ENCODE peak calls at places on chromosomes 4 and X, in seven cellular contexts. One of them, this sample, is unnamed.

GRCh38 chr4:117983541-117984451 is 50.5 kb upstream of the NDST3 start:
- DNase-seq in ovary: no peak
- DNase-seq in substantia nigra: no peak
- DNase-seq in activated T-cell treated with anti-CD3 and anti-CD28 coated beads, Interleukin-2, amount 50 U/mL, for 72 hours: no peak
- DNase-seq in amniotic stem cell: no peak
- DNase-seq in activated CD4-positive, alpha-beta T cell treated with anti-CD3 and anti-CD28 coated beads for 24 hours: no peak
- DNase-seq in mesothelial cell of epicardium: no peak
- DNase-seq in this sample: peak

GRCh38 chr4:78414116-78414515 is 137.5 kb upstream of the ANXA3 start:
- DNase-seq in mesothelial cell of epicardium: no peak
- DNase-seq in activated T-cell treated with anti-CD3 and anti-CD28 coated beads, Interleukin-2, amount 50 U/mL, for 72 hours: no peak
- DNase-seq in substantia nigra: no peak
- DNase-seq in amniotic stem cell: no peak
- DNase-seq in ovary: no peak
- DNase-seq in activated CD4-positive, alpha-beta T cell treated with anti-CD3 and anti-CD28 coated beads for 24 hours: no peak
- DNase-seq in this sample: no peak

GRCh38 chr4:15427126-15427525 is 707 bp upstream of the C1QTNF7 start:
- DNase-seq in activated T-cell treated with anti-CD3 and anti-CD28 coated beads, Interleukin-2, amount 50 U/mL, for 72 hours: no peak
- DNase-seq in substantia nigra: no peak
- DNase-seq in ovary: no peak
- DNase-seq in mesothelial cell of epicardium: no peak
- DNase-seq in activated CD4-positive, alpha-beta T cell treated with anti-CD3 and anti-CD28 coated beads for 24 hours: no peak
- DNase-seq in amniotic stem cell: no peak
- DNase-seq in this sample: no peak

GRCh38 chr4:75845992-75846391 is 56.3 kb downstream of the PPEF2 start:
- DNase-seq in activated T-cell treated with anti-CD3 and anti-CD28 coated beads, Interleukin-2, amount 50 U/mL, for 72 hours: no peak
- DNase-seq in ovary: no peak
- DNase-seq in amniotic stem cell: no peak
- DNase-seq in substantia nigra: no peak
- DNase-seq in mesothelial cell of epicardium: no peak
- DNase-seq in activated CD4-positive, alpha-beta T cell treated with anti-CD3 and anti-CD28 coated beads for 24 hours: no peak
- DNase-seq in this sample: no peak

GRCh38 chr4:1104647-1105046 is 8.7 kb downstream of the RNF212 start:
- DNase-seq in amniotic stem cell: no peak
- DNase-seq in ovary: no peak
- DNase-seq in mesothelial cell of epicardium: no peak
- DNase-seq in substantia nigra: no peak
- DNase-seq in activated T-cell treated with anti-CD3 and anti-CD28 coated beads, Interleukin-2, amount 50 U/mL, for 72 hours: peak
- DNase-seq in activated CD4-positive, alpha-beta T cell treated with anti-CD3 and anti-CD28 coated beads for 24 hours: no peak
- DNase-seq in this sample: no peak

GRCh38 chr4:130068072-130068471 is 972.1 kb downstream of the C4orf33 start:
- DNase-seq in activated CD4-positive, alpha-beta T cell treated with anti-CD3 and anti-CD28 coated beads for 24 hours: no peak
- DNase-seq in mesothelial cell of epicardium: no peak
- DNase-seq in substantia nigra: no peak
- DNase-seq in amniotic stem cell: no peak
- DNase-seq in ovary: no peak
- DNase-seq in activated T-cell treated with anti-CD3 and anti-CD28 coated beads, Interleukin-2, amount 50 U/mL, for 72 hours: no peak
- DNase-seq in this sample: no peak

GRCh38 chrX:106939566-106939965 is 19.4 kb downstream of the CLDN2 start:
- DNase-seq in ovary: no peak
- DNase-seq in activated CD4-positive, alpha-beta T cell treated with anti-CD3 and anti-CD28 coated beads for 24 hours: no peak
- DNase-seq in mesothelial cell of epicardium: no peak
- DNase-seq in activated T-cell treated with anti-CD3 and anti-CD28 coated beads, Interleukin-2, amount 50 U/mL, for 72 hours: no peak
- DNase-seq in amniotic stem cell: no peak
- DNase-seq in substantia nigra: no peak
- DNase-seq in this sample: no peak

GRCh38 chr4:134567461-134567860 is 365.9 kb upstream of the PABPC4L start:
- DNase-seq in activated T-cell treated with anti-CD3 and anti-CD28 coated beads, Interleukin-2, amount 50 U/mL, for 72 hours: no peak
- DNase-seq in mesothelial cell of epicardium: no peak
- DNase-seq in amniotic stem cell: no peak
- DNase-seq in activated CD4-positive, alpha-beta T cell treated with anti-CD3 and anti-CD28 coated beads for 24 hours: no peak
- DNase-seq in substantia nigra: no peak
- DNase-seq in ovary: no peak
- DNase-seq in this sample: no peak

GRCh38 chr4:2887343-2887742 is 43.7 kb downstream of the ADD1 start:
- DNase-seq in activated T-cell treated with anti-CD3 and anti-CD28 coated beads, Interleukin-2, amount 50 U/mL, for 72 hours: no peak
- DNase-seq in ovary: no peak
- DNase-seq in activated CD4-positive, alpha-beta T cell treated with anti-CD3 and anti-CD28 coated beads for 24 hours: no peak
- DNase-seq in mesothelial cell of epicardium: no peak
- DNase-seq in amniotic stem cell: no peak
- DNase-seq in substantia nigra: no peak
- DNase-seq in this sample: no peak

GRCh38 chr4:13722649-13723048 is 95.1 kb upstream of the BOD1L1 start:
- DNase-seq in mesothelial cell of epicardium: no peak
- DNase-seq in ovary: no peak
- DNase-seq in activated CD4-positive, alpha-beta T cell treated with anti-CD3 and anti-CD28 coated beads for 24 hours: no peak
- DNase-seq in substantia nigra: no peak
- DNase-seq in amniotic stem cell: no peak
- DNase-seq in activated T-cell treated with anti-CD3 and anti-CD28 coated beads, Interleukin-2, amount 50 U/mL, for 72 hours: no peak
- DNase-seq in this sample: no peak

GRCh38 chr4:140255467-140255866 is 101.5 kb upstream of the MAML3 start:
- DNase-seq in mesothelial cell of epicardium: no peak
- DNase-seq in activated CD4-positive, alpha-beta T cell treated with anti-CD3 and anti-CD28 coated beads for 24 hours: no peak
- DNase-seq in activated T-cell treated with anti-CD3 and anti-CD28 coated beads, Interleukin-2, amount 50 U/mL, for 72 hours: no peak
- DNase-seq in substantia nigra: no peak
- DNase-seq in amniotic stem cell: peak
- DNase-seq in ovary: no peak
- DNase-seq in this sample: peak

GRCh38 chr4:153684182-153685073 is at the start of gene TLR2:
- DNase-seq in activated T-cell treated with anti-CD3 and anti-CD28 coated beads, Interleukin-2, amount 50 U/mL, for 72 hours: peak
- DNase-seq in activated CD4-positive, alpha-beta T cell treated with anti-CD3 and anti-CD28 coated beads for 24 hours: peak
- DNase-seq in mesothelial cell of epicardium: peak
- DNase-seq in substantia nigra: no peak
- DNase-seq in amniotic stem cell: no peak
- DNase-seq in ovary: peak
- DNase-seq in this sample: no peak

GRCh38 chrX:46279214-46279924 is 265.9 kb downstream of the ZNF674 start:
- DNase-seq in substantia nigra: no peak
- DNase-seq in amniotic stem cell: no peak
- DNase-seq in ovary: no peak
- DNase-seq in activated CD4-positive, alpha-beta T cell treated with anti-CD3 and anti-CD28 coated beads for 24 hours: no peak
- DNase-seq in activated T-cell treated with anti-CD3 and anti-CD28 coated beads, Interleukin-2, amount 50 U/mL, for 72 hours: no peak
- DNase-seq in mesothelial cell of epicardium: no peak
- DNase-seq in this sample: no peak

GRCh38 chrX:40147399-40148188 is 49.8 kb upstream of the BCOR start:
- DNase-seq in amniotic stem cell: no peak
- DNase-seq in mesothelial cell of epicardium: no peak
- DNase-seq in activated CD4-positive, alpha-beta T cell treated with anti-CD3 and anti-CD28 coated beads for 24 hours: no peak
- DNase-seq in activated T-cell treated with anti-CD3 and anti-CD28 coated beads, Interleukin-2, amount 50 U/mL, for 72 hours: no peak
- DNase-seq in substantia nigra: no peak
- DNase-seq in ovary: no peak
- DNase-seq in this sample: no peak